ENCODE peak calls at places on chromosome 19, in four cellular contexts. A is dorsolateral prefrontal cortex, R is tibial artery, H is mammary epithelial cell. Q is an unnamed sample.

GRCh38 chr19:57280165-57280912 is at the start of gene ZNF460:
- DNase-seq in A (peak; percentile 97), H (peak; percentile 96), R (peak; percentile 98), Q (peak; percentile 81)

GRCh38 chr19:5828661-5829566 is 10.6 kb downstream of the FUT6 start:
- DNase-seq in H (no peak), A (no peak), R (no peak), Q (no peak)

GRCh38 chr19:35533822-35534521 is 716 bp downstream of the GAPDHS start:
- DNase-seq in R (no peak), H (no peak), A (no peak), Q (no peak)

GRCh38 chr19:42092350-42092749 is 16.4 kb downstream of the ZNF574 start:
- DNase-seq in A (no peak), R (no peak), H (peak; percentile 41), Q (no peak)

GRCh38 chr19:3458229-3458555 is 22.1 kb downstream of the SMIM24 start:
- DNase-seq in R (no peak), H (no peak), A (no peak), Q (no peak)

GRCh38 chr19:14000691-14001365 is 5.3 kb downstream of the RFX1 start:
- DNase-seq in R (no peak), H (no peak), A (no peak), Q (no peak)

GRCh38 chr19:6225232-6225635 is 54.5 kb downstream of the MLLT1 start:
- DNase-seq in H (no peak), A (no peak), R (no peak), Q (no peak)

GRCh38 chr19:18915639-18916038 is 3.5 kb downstream of the COPE start:
- DNase-seq in H (peak; percentile 32), A (peak; percentile 47), R (no peak), Q (no peak)

GRCh38 chr19:35942235-35942634 is 6.1 kb downstream of the LRFN3 start:
- DNase-seq in A (no peak), R (no peak), H (no peak), Q (no peak)

GRCh38 chr19:13621413-13621812 is 115.1 kb upstream of the CACNA1A start:
- DNase-seq in A (no peak), R (peak; percentile 55), H (peak; percentile 98), Q (no peak)

GRCh38 chr19:9970481-9970880 is 34.2 kb upstream of the OLFM2 start:
- DNase-seq in A (no peak), R (no peak), H (no peak), Q (no peak)

GRCh38 chr19:17863520-17864182 is 3.9 kb downstream of the RPL18A start:
- DNase-seq in R (no peak), H (no peak), A (peak; percentile 44), Q (no peak)

GRCh38 chr19:33763661-33764343 is 32.9 kb upstream of the KCTD15 start:
- DNase-seq in H (no peak), A (peak; percentile 78), R (no peak), Q (no peak)

GRCh38 chr19:3479819-3480215 is 508 bp downstream of the SMIM24 start:
- DNase-seq in H (no peak), A (no peak), R (no peak), Q (no peak)

GRCh38 chr19:6030214-6030507 is 52.2 kb upstream of the RANBP3 start:
- DNase-seq in A (no peak), H (peak; percentile 81), R (no peak), Q (no peak)

GRCh38 chr19:5595129-5595528 is 27.4 kb upstream of the TINCR start:
- DNase-seq in A (no peak), R (no peak), H (no peak), Q (no peak)

GRCh38 chr19:3547301-3547731 is 8.3 kb downstream of the TEKTIP1 start:
- DNase-seq in R (peak; percentile 67), H (no peak), A (no peak), Q (no peak)

GRCh38 chr19:3111586-3112247 is 17.6 kb downstream of the GNA11 start:
- DNase-seq in R (no peak), H (no peak), A (no peak), Q (no peak)

GRCh38 chr19:18340990-18341868 is 831 bp downstream of the PGPEP1 start:
- DNase-seq in A (peak; percentile 30), H (no peak), R (peak; percentile 82), Q (no peak)

GRCh38 chr19:6071103-6071485 is 39.2 kb downstream of the RFX2 start:
- DNase-seq in H (no peak), R (peak; percentile 69), A (no peak), Q (no peak)

GRCh38 chr19:54653181-54653809 is 9.5 kb upstream of the LILRB4 start:
- DNase-seq in H (no peak), R (no peak), A (no peak), Q (no peak)

GRCh38 chr19:1852294-1852646 is 4.0 kb upstream of the REXO1 start:
- DNase-seq in R (no peak), H (no peak), A (no peak), Q (no peak)

GRCh38 chr19:640606-641170 is 1.0 kb downstream of the FGF22 start:
- DNase-seq in R (no peak), A (no peak), H (no peak), Q (no peak)

GRCh38 chr19:7983995-7984837 is 21.2 kb downstream of the ELAVL1 start:
- DNase-seq in R (no peak), A (no peak), H (peak; percentile 63), Q (no peak)

GRCh38 chr19:18969953-18970659 is 29.1 kb upstream of the HOMER3 start:
- DNase-seq in A (no peak), H (peak; percentile 43), R (no peak), Q (no peak)

GRCh38 chr19:7099597-7099921 is 30.1 kb downstream of the ZNF557 start:
- DNase-seq in R (no peak), H (no peak), A (no peak), Q (no peak)

GRCh38 chr19:610071-610800 is 20.6 kb downstream of the HCN2 start:
- DNase-seq in A (no peak), H (no peak), R (no peak), Q (no peak)

GRCh38 chr19:2087621-2088100 is 8.5 kb downstream of the MOB3A start:
- DNase-seq in A (no peak), R (no peak), H (no peak), Q (no peak)

DNA sequence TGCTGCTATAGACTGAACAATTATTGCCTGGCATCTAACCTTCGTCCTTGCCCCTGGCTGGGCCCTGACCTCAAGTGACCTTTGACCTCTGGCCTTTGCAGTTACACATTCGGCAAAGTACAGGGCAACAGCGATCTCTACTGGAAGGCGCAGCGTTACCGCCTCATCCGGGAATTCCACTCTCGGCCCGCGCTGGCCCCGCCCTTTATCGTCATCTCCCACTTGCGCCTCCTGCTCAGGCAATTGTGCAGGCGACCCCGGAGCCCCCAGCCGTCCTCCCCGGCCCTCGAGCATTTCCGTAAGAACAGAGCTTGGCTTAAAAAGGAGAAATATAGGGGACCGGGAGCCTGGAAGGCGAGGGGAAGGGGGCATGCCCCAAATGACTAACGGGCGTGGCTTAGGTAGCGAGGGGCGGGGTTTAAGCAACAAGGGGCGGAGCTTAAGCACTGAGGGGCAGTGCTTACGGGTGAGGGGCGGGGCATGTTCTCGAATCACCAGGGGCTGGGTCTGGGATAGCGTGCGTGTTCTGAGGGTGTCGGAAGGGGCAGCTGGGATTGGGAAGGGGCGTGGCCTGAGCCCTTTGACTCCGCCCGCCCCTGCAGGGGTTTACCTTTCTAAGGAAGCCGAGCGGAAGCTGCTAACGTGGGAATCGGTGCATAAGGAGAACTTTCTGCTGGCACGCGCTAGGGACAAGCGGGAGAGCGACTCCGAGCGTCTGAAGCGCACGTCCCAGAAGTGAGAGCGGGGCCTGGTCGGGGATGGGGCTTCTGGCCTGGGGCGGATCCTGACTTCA is 52.7 kb downstream of the TRPM4 start:
- DNase-seq in A (no peak), H (no peak), R (no peak), Q (no peak)
- H3K27ac ChIP-seq in A (no peak overlapping the region), H (no peak overlapping the region), R (no peak overlapping the region), Q (no peak overlapping the region)

DNA sequence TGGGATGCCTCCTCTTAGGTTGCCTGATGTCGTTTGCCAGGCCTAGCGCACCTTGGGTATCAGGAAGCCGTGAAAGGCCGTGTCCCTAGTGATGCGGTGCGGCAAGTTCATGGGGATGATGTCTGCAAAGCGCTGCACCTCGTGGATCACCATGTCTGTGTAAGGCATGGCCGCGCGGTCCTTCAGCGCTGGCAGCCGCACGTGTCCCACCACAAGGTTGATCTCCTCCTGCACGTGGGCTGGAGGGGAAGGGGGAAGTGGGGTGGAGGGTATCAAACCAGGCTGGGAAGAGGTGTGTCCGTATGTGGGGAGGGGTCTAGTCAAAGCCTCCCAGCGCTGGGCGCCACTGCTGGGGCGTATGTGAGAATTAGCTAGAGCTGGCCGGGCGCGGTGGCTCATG is 23.2 kb downstream of the EGLN2 start:
- DNase-seq in A (no peak), R (peak; percentile 63), H (no peak), Q (no peak)
- H3K4me3 ChIP-seq in A (no peak overlapping the region), R (no peak overlapping the region), H (no peak overlapping the region), Q (no peak overlapping the region)

GRCh38 chr19:49894879-49895565 is 1.7 kb downstream of the IL4I1 start:
- DNase-seq in A (no peak), R (no peak), H (no peak), Q (no peak)
- H3K27ac ChIP-seq in A (no peak overlapping the region), R (no peak overlapping the region), H (no peak overlapping the region), Q (no peak overlapping the region)

GRCh38 chr19:16283103-16283469 is 41.5 kb upstream of the KLF2 start:
- DNase-seq in R (no peak), A (no peak), H (no peak), Q (no peak)
- H3K4me3 ChIP-seq in R (peak overlapping the region; percentile 29), A (peak overlapping the region; percentile 40), H (no peak overlapping the region), Q (peak overlapping the region; percentile 35)

Q was measured in esophagus squamous epithelium.